ENCODE peak calls at places on chromosomes 3 and 15, in six cellular contexts. N, I, U, M, Z and X are unnamed samples.

GRCh38 chr15:86690566-86690965 is 610.9 kb downstream of the AGBL1 start:
- DNase-seq in M (no peak), I (no peak), Z (no peak), N (no peak), U (no peak), X (no peak)

GRCh38 chr15:84685304-84685703 is 27.3 kb upstream of the NMB start:
- DNase-seq in U (peak; percentile 92), M (no peak), Z (peak; percentile 59), N (peak; percentile 32), I (peak; percentile 70), X (peak; percentile 76)

GRCh38 chr3:106817706-106818105 is 559.5 kb upstream of the CCDC54 start:
- DNase-seq in U (no peak), Z (no peak), I (no peak), M (no peak), N (no peak), X (no peak)

GRCh38 chr15:100717596-100717995 is 115.2 kb downstream of the ASB7 start:
- DNase-seq in N (no peak), U (no peak), I (no peak), Z (no peak), M (no peak), X (no peak)

GRCh38 chr3:160837394-160837975 is 81.5 kb downstream of the PPM1L start:
- DNase-seq in Z (no peak), U (no peak), M (no peak), I (no peak), N (no peak), X (no peak)

GRCh38 chr15:81176291-81176893 is 20.3 kb upstream of the IL16 start:
- DNase-seq in N (no peak), I (peak; percentile 62), U (peak; percentile 44), Z (no peak), M (peak; percentile 73), X (no peak)

GRCh38 chr3:101676219-101676764 is 640 bp downstream of the ZBTB11 start:
- DNase-seq in N (peak; percentile 90), U (peak; percentile 98), I (peak; percentile 96), M (peak; percentile 99), Z (peak; percentile 100), X (peak; percentile 96)

GRCh38 chr3:65979152-65979551 is 59.6 kb downstream of the MAGI1 start:
- DNase-seq in I (no peak), M (no peak), Z (no peak), N (peak; percentile 67), U (peak; percentile 88), X (no peak)

GRCh38 chr3:8869613-8870012 is 93.7 kb downstream of the RAD18 start:
- DNase-seq in N (peak; percentile 95), Z (peak; percentile 70), M (no peak), U (peak; percentile 95), I (no peak), X (peak; percentile 84)

GRCh38 chr3:27963519-27963918 is 241.4 kb upstream of the EOMES start:
- DNase-seq in U (no peak), I (no peak), N (no peak), Z (no peak), M (no peak), X (no peak)

GRCh38 chr15:91435108-91435507 is 335.1 kb downstream of the SV2B start:
- DNase-seq in Z (no peak), M (no peak), U (no peak), N (no peak), I (no peak), X (no peak)

GRCh38 chr3:97815149-97815917 is 6.5 kb upstream of the CRYBG3 start:
- DNase-seq in Z (peak; percentile 66), M (no peak), I (no peak), N (no peak), U (peak; percentile 29), X (no peak)

GRCh38 chr3:133469140-133469731 is 69.4 kb downstream of the BFSP2 start:
- DNase-seq in U (peak; percentile 34), Z (no peak), M (no peak), N (no peak), I (no peak), X (no peak)

GRCh38 chr15:66670698-66671580 is 31.1 kb upstream of the SMAD6 start:
- DNase-seq in I (no peak), M (peak; percentile 91), Z (peak; percentile 80), U (no peak), N (no peak), X (no peak)

GRCh38 chr3:172591876-172592771 is 68.9 kb upstream of the TNFSF10 start:
- DNase-seq in N (no peak), M (no peak), Z (no peak), I (no peak), U (no peak), X (peak; percentile 60)

GRCh38 chr3:29759021-29759359 is 478.1 kb downstream of the RBMS3 start:
- DNase-seq in Z (no peak), I (no peak), U (peak; percentile 86), N (peak; percentile 42), M (no peak), X (no peak)

GRCh38 chr15:31272558-31273257 is 53.9 kb upstream of the KLF13 start:
- DNase-seq in Z (peak; percentile 2), N (no peak), M (no peak), I (no peak), U (no peak), X (peak; percentile 40)

GRCh38 chr3:39150803-39151631 is 2.4 kb downstream of the CSRNP1 start:
- DNase-seq in N (peak; percentile 87), U (peak; percentile 96), M (peak; percentile 96), I (peak; percentile 92), Z (peak; percentile 87), X (peak; percentile 94)

GRCh38 chr15:74206801-74207281 is 4.3 kb upstream of the STRA6 start:
- DNase-seq in N (no peak), I (no peak), Z (peak; percentile 54), U (no peak), M (no peak), X (no peak)

GRCh38 chr3:100825574-100825973 is 116.3 kb downstream of the TFG start:
- DNase-seq in N (no peak), M (no peak), Z (no peak), I (no peak), U (no peak), X (no peak)

GRCh38 chr3:196726788-196727675 is 12.6 kb upstream of the PAK2 start:
- DNase-seq in U (peak; percentile 73), Z (peak; percentile 19), I (no peak), M (no peak), N (no peak), X (no peak)

GRCh38 chr3:172042136-172042535 is 2.8 kb downstream of the FNDC3B start:
- DNase-seq in Z (no peak), I (no peak), U (peak; percentile 60), N (no peak), M (no peak), X (no peak)

GRCh38 chr3:139264375-139264774 is 79.4 kb upstream of the MRPS22 start:
- DNase-seq in N (no peak), M (no peak), U (no peak), Z (no peak), I (no peak), X (no peak)

GRCh38 chr15:80533934-80534333 is 129.8 kb downstream of the ARNT2 start:
- DNase-seq in Z (no peak), M (no peak), U (no peak), N (no peak), I (no peak), X (no peak)

GRCh38 chr15:70430029-70430428 is 332.3 kb upstream of the TLE3 start:
- DNase-seq in U (peak; percentile 62), I (no peak), Z (no peak), M (no peak), N (peak; percentile 29), X (no peak)

GRCh38 chr3:139319428-139320402 is 24.1 kb upstream of the MRPS22 start:
- DNase-seq in Z (no peak), N (no peak), I (no peak), U (no peak), M (no peak), X (no peak)

GRCh38 chr3:78255403-78255802 is 1215.5 kb downstream of the ROBO2 start:
- DNase-seq in N (peak; percentile 67), M (no peak), Z (no peak), I (no peak), U (peak; percentile 83), X (peak; percentile 19)

DNA sequence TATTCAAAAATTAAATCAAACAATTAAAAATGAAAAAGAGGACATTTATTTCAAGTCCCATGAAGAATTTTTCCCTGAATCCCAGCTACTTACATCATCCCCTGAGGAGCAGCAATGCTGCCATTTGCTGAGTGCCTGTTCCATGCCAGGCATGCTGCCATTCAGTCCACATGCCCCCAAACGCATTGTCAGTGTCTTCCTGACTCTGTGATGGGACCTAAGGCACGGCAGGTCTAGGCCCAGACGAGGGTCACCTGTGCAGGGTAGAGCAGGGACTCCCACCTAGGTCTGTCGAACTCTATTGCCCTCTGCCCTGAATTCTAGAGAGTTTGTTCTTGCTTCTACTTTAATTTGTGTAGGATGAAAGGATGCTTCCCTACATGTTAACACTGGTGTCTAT is 7.0 kb downstream of the PSTPIP1 start:
- DNase-seq in N (no peak), M (peak; percentile 59), Z (no peak), U (no peak), I (no peak), X (no peak)
- H3K4me3 ChIP-seq in N (no peak overlapping the region), M (no peak overlapping the region), Z (no peak overlapping the region), U (no peak overlapping the region), I (no peak overlapping the region), X (no peak overlapping the region)

GRCh38 chr3:9916346-9916733 is 558 bp upstream of the IL17RC start:
- DNase-seq in U (peak; percentile 87), I (no peak), M (peak; percentile 50), Z (no peak), N (no peak), X (no peak)
- H3K27ac ChIP-seq in U (peak overlapping the region; percentile 84), I (peak overlapping the region; percentile 81), M (peak overlapping the region; percentile 65), Z (no peak overlapping the region), N (peak overlapping the region; percentile 81), X (peak overlapping the region; percentile 9)

DNA sequence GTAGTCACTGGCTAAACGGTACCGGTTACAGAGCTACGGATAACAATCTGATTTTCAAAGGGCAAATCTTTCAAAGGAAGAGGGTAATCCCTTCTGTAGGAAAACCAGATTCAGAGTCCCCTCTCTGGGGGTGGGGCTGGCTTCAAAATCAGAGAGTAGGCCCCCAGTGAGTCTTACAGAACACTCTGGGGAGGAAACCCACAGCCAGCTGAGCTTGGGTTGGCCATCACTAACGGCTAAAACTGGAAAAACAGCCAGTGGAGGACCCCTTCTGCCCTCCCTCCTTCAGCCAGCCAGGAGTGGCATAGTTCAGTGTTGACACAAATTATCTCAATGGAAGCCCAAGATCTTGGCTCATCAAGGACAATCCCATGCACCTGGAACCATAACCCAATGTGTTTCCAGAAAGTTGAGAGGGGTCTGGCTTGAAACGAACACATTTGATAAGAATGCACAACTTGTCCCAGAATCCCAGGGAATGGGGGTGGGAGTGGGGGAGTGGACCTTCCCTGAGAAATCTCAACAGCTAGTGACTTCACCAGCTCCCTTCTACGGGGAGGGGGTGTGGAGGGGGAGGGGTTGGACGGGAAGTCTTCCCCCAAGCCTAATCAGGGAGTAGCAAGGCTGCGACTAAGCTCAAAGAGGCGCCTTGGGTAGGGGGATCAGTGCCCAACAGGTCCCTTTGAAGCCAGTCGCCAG is 1.0 kb downstream of the RASL12 start:
- DNase-seq in Z (no peak), M (no peak), N (no peak), U (no peak), I (no peak), X (peak; percentile 73)
- H3K4me3 ChIP-seq in Z (no peak overlapping the region), M (peak overlapping the region; percentile 33), N (peak overlapping the region; percentile 53), U (no peak overlapping the region), I (peak overlapping the region; percentile 65), X (peak overlapping the region; percentile 88)

GRCh38 chr15:55084673-55085072 is 112.1 kb downstream of the RSL24D1 start:
- DNase-seq in U (no peak), I (no peak), N (no peak), M (no peak), Z (no peak), X (no peak)

GRCh38 chr15:55088207-55088606 is 108.5 kb downstream of the RSL24D1 start:
- DNase-seq in Z (no peak), I (no peak), N (no peak), M (no peak), U (no peak), X (no peak)

GRCh38 chr15:55084216-55084615 is 112.5 kb downstream of the RSL24D1 start:
- DNase-seq in U (no peak), Z (no peak), M (no peak), I (no peak), N (no peak), X (peak; percentile 6)
- H3K27ac ChIP-seq in U (no peak overlapping the region), Z (no peak overlapping the region), M (no peak overlapping the region), I (no peak overlapping the region), N (no peak overlapping the region), X (no peak overlapping the region)